ENCODE peak calls at places on chromosomes 11 and 22, in seven cellular contexts. G is neural crest cell, V is fibroblast of pulmonary artery, I is body of pancreas, N is neural progenitor cell, P is endothelial cell, L is transverse colon. T is an unnamed sample.

GRCh38 chr11:16632295-16633200 is 105.9 kb upstream of the C11orf58 start:
- DNase-seq in G (no peak), V (peak; percentile 29), I (no peak), N (peak; percentile 43), P (no peak), L (no peak), T (no peak)

GRCh38 chr11:102293873-102294601 is 23.2 kb upstream of the BIRC3 start:
- DNase-seq in G (no peak), V (peak; percentile 69), I (no peak), N (peak; percentile 41), P (no peak), L (no peak), T (peak; percentile 62)

GRCh38 chr11:11036185-11037161 is 178.6 kb upstream of the ZBED5 start:
- DNase-seq in G (no peak), V (peak; percentile 72), I (peak; percentile 61), N (peak; percentile 86), P (peak; percentile 46), L (no peak), T (peak; percentile 45)

GRCh38 chr11:123707606-123708205 is 33.8 kb downstream of the ZNF202 start:
- DNase-seq in G (peak; percentile 66), V (peak; percentile 85), I (peak; percentile 51), N (peak; percentile 79), P (peak; percentile 73), L (peak; percentile 58), T (peak; percentile 60)

GRCh38 chr22:22408731-22409696 is 99.5 kb downstream of the ZNF280B start:
- DNase-seq in G (peak; percentile 35), V (peak; percentile 28), I (peak; percentile 34), N (peak; percentile 63), P (peak; percentile 56), L (peak; percentile 42), T (peak; percentile 73)

GRCh38 chr11:120216426-120217102 is 5.7 kb downstream of the OAF start:
- DNase-seq in G (no peak), V (no peak), I (no peak), N (no peak), P (no peak), L (no peak), T (no peak)

GRCh38 chr22:49255154-49255553 is 572.5 kb downstream of the BRD1 start:
- DNase-seq in G (no peak), V (no peak), I (no peak), N (no peak), P (no peak), L (no peak), T (no peak)

GRCh38 chr11:44484211-44484610 is 81.3 kb upstream of the CD82 start:
- DNase-seq in G (peak; percentile 23), V (peak; percentile 30), I (no peak), N (peak; percentile 54), P (peak; percentile 49), L (no peak), T (peak; percentile 23)

GRCh38 chr11:93348931-93349330 is 18.4 kb downstream of the DEUP1 start:
- DNase-seq in G (no peak), V (no peak), I (no peak), N (peak; percentile 26), P (no peak), L (no peak), T (no peak)

GRCh38 chr11:46521947-46522681 is 71.7 kb downstream of the AMBRA1 start:
- DNase-seq in G (no peak), V (peak; percentile 20), I (no peak), N (no peak), P (no peak), L (no peak), T (no peak)

GRCh38 chr11:117583063-117583801 is 213.8 kb downstream of the DSCAML1 start:
- DNase-seq in G (peak; percentile 38), V (peak; percentile 2), I (no peak), N (peak; percentile 68), P (no peak), L (no peak), T (no peak)

GRCh38 chr11:73393479-73394415 is 17.5 kb downstream of the RELT start:
- DNase-seq in G (peak; percentile 80), V (peak; percentile 88), I (peak; percentile 77), N (peak; percentile 85), P (peak; percentile 81), L (peak; percentile 80), T (peak; percentile 89)

GRCh38 chr11:28767574-28767973 is 659.4 kb downstream of the METTL15 start:
- DNase-seq in G (no peak), V (peak; percentile 59), I (no peak), N (no peak), P (no peak), L (no peak), T (no peak)

GRCh38 chr11:20162824-20163777 is 2.8 kb upstream of the DBX1 start:
- DNase-seq in G (no peak), V (peak; percentile 24), I (no peak), N (peak; percentile 85), P (peak; percentile 63), L (no peak), T (no peak)

GRCh38 chr11:115391598-115391997 is 112.6 kb downstream of the CADM1 start:
- DNase-seq in G (no peak), V (no peak), I (no peak), N (peak; percentile 63), P (peak; percentile 23), L (no peak), T (no peak)
- TF ChIP-seq CTCF in G (no peak), V (no peak), I (no peak), N (no peak), P (no peak), L (no peak), T (no peak)

DNA sequence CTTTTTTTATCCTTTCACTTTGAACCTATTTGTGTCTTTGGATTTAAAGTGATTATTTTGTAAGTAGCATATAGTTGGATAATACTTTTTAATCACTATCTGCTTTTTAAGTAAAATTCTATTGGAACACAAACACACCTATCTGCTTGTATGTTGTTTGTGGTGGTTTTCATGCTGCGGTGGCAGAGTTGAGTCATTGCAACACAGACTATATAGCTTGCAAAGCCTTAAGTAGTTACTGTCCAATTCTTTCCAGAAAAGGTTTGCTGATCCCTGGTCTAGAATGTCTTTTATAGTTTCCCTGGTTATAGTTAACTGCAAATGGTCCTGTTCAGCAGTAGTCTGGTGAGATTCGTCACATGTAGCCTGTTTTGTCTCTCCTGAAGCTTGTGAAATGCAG is 21.5 kb downstream of the SHANK3 start:
- DNase-seq in G (no peak), V (peak; percentile 22), I (no peak), N (no peak), P (no peak), L (no peak), T (no peak)
- TF ChIP-seq CTCF in G (peak; percentile 34), V (no peak), I (no peak), N (no peak), P (no peak), L (no peak), T (no peak)

DNA sequence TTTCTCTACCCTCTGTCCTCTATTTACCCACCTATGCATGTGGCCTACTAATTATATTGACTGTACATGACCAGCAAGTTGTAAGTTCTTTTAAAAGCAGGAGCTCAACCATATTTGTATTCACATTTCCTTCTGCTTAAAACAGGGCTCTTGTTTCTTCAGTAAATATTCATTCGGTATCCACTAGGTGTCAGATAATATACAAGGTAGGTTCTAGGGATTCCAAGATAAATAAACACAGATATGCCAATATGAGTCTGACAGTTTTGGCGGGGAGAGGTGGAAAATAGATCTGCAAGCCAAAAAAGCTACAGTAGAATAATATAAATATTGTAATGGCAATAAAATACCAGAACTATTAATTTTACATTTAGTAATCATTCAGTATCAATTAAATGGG is 15.3 kb upstream of the RAB30 start:
- DNase-seq in G (no peak), V (no peak), I (no peak), N (no peak), P (no peak), L (no peak), T (no peak)
- TF ChIP-seq CTCF in G (peak; percentile 46), V (no peak), I (peak; percentile 28), N (no peak), P (no peak), L (peak; percentile 37), T (no peak)

GRCh38 chr22:30453731-30454510 is 17.9 kb downstream of the SEC14L3 start:
- DNase-seq in G (no peak), V (peak; percentile 35), I (peak; percentile 43), N (peak; percentile 50), P (peak; percentile 30), L (no peak), T (no peak)
- TF ChIP-seq CTCF in G (peak; percentile 17), V (no peak), I (no peak), N (peak; percentile 46), P (no peak), L (no peak), T (no peak)

GRCh38 chr11:90133560-90134145 is 810 bp upstream of the NAALAD2 start:
- DNase-seq in G (no peak), V (no peak), I (no peak), N (peak; percentile 10), P (no peak), L (no peak), T (no peak)
- TF ChIP-seq CTCF in G (no peak), V (no peak), I (no peak), N (no peak), P (no peak), L (no peak), T (no peak)